ENCODE peak calls at places on chromosomes 16 and 17, in nine cellular contexts. One of them, this sample, is unnamed.

GRCh38 chr16:84310642-84311041 is 16.0 kb downstream of the WFDC1 start:
- DNase-seq in aorta: peak
- DNase-seq in endothelial cell: no peak
- DNase-seq in activated naive CD4-positive, alpha-beta T cell: no peak
- DNase-seq in mucosa of descending colon: no peak
- DNase-seq in activated CD4-positive, alpha-beta T cell treated with anti-CD3 and anti-CD28 coated beads, Interleukin-2, amount 50 U/mL, for 24 hours: no peak
- DNase-seq in iris pigment epithelial cell: no peak
- DNase-seq in fibroblast of the conjunctiva: no peak
- DNase-seq in NCI-H2081: no peak
- DNase-seq in this sample: no peak

GRCh38 chr16:27080870-27081269 is 14.1 kb downstream of the C16orf82 start:
- DNase-seq in aorta: no peak
- DNase-seq in endothelial cell: no peak
- DNase-seq in activated naive CD4-positive, alpha-beta T cell: no peak
- DNase-seq in mucosa of descending colon: peak
- DNase-seq in activated CD4-positive, alpha-beta T cell treated with anti-CD3 and anti-CD28 coated beads, Interleukin-2, amount 50 U/mL, for 24 hours: no peak
- DNase-seq in iris pigment epithelial cell: peak
- DNase-seq in fibroblast of the conjunctiva: no peak
- DNase-seq in NCI-H2081: no peak
- DNase-seq in this sample: no peak

GRCh38 chr16:21190013-21190412 is 21.4 kb downstream of the ZP2 start:
- DNase-seq in aorta: no peak
- DNase-seq in endothelial cell: no peak
- DNase-seq in activated naive CD4-positive, alpha-beta T cell: no peak
- DNase-seq in mucosa of descending colon: no peak
- DNase-seq in activated CD4-positive, alpha-beta T cell treated with anti-CD3 and anti-CD28 coated beads, Interleukin-2, amount 50 U/mL, for 24 hours: no peak
- DNase-seq in iris pigment epithelial cell: no peak
- DNase-seq in fibroblast of the conjunctiva: no peak
- DNase-seq in NCI-H2081: no peak
- DNase-seq in this sample: no peak

GRCh38 chr16:83109736-83110135 is 483.0 kb downstream of the CDH13 start:
- DNase-seq in aorta: no peak
- DNase-seq in endothelial cell: no peak
- DNase-seq in activated naive CD4-positive, alpha-beta T cell: no peak
- DNase-seq in mucosa of descending colon: no peak
- DNase-seq in activated CD4-positive, alpha-beta T cell treated with anti-CD3 and anti-CD28 coated beads, Interleukin-2, amount 50 U/mL, for 24 hours: no peak
- DNase-seq in iris pigment epithelial cell: no peak
- DNase-seq in fibroblast of the conjunctiva: no peak
- DNase-seq in NCI-H2081: no peak
- DNase-seq in this sample: no peak

GRCh38 chr16:88943741-88944140 is 33.3 kb downstream of the CBFA2T3 start:
- DNase-seq in aorta: no peak
- DNase-seq in endothelial cell: no peak
- DNase-seq in activated naive CD4-positive, alpha-beta T cell: no peak
- DNase-seq in mucosa of descending colon: no peak
- DNase-seq in activated CD4-positive, alpha-beta T cell treated with anti-CD3 and anti-CD28 coated beads, Interleukin-2, amount 50 U/mL, for 24 hours: no peak
- DNase-seq in iris pigment epithelial cell: no peak
- DNase-seq in fibroblast of the conjunctiva: no peak
- DNase-seq in NCI-H2081: no peak
- DNase-seq in this sample: no peak

GRCh38 chr17:20935740-20936139 is 107.1 kb downstream of the USP22 start:
- DNase-seq in aorta: no peak
- DNase-seq in endothelial cell: no peak
- DNase-seq in activated naive CD4-positive, alpha-beta T cell: no peak
- DNase-seq in mucosa of descending colon: no peak
- DNase-seq in activated CD4-positive, alpha-beta T cell treated with anti-CD3 and anti-CD28 coated beads, Interleukin-2, amount 50 U/mL, for 24 hours: no peak
- DNase-seq in iris pigment epithelial cell: peak
- DNase-seq in fibroblast of the conjunctiva: peak
- DNase-seq in NCI-H2081: no peak
- DNase-seq in this sample: no peak

GRCh38 chr16:84383106-84383505 is 14.8 kb downstream of the ATP2C2 start:
- DNase-seq in aorta: peak
- DNase-seq in endothelial cell: no peak
- DNase-seq in activated naive CD4-positive, alpha-beta T cell: no peak
- DNase-seq in mucosa of descending colon: no peak
- DNase-seq in activated CD4-positive, alpha-beta T cell treated with anti-CD3 and anti-CD28 coated beads, Interleukin-2, amount 50 U/mL, for 24 hours: no peak
- DNase-seq in iris pigment epithelial cell: no peak
- DNase-seq in fibroblast of the conjunctiva: no peak
- DNase-seq in NCI-H2081: no peak
- DNase-seq in this sample: no peak

GRCh38 chr17:66654341-66654740 is 180.6 kb upstream of the CACNG5 start:
- DNase-seq in aorta: no peak
- DNase-seq in endothelial cell: no peak
- DNase-seq in activated naive CD4-positive, alpha-beta T cell: no peak
- DNase-seq in mucosa of descending colon: no peak
- DNase-seq in activated CD4-positive, alpha-beta T cell treated with anti-CD3 and anti-CD28 coated beads, Interleukin-2, amount 50 U/mL, for 24 hours: no peak
- DNase-seq in iris pigment epithelial cell: peak
- DNase-seq in fibroblast of the conjunctiva: peak
- DNase-seq in NCI-H2081: no peak
- DNase-seq in this sample: no peak

GRCh38 chr17:47895254-47895855 is 681 bp upstream of the SP2 start:
- DNase-seq in aorta: no peak
- DNase-seq in endothelial cell: no peak
- DNase-seq in activated naive CD4-positive, alpha-beta T cell: no peak
- DNase-seq in mucosa of descending colon: peak
- DNase-seq in activated CD4-positive, alpha-beta T cell treated with anti-CD3 and anti-CD28 coated beads, Interleukin-2, amount 50 U/mL, for 24 hours: no peak
- DNase-seq in iris pigment epithelial cell: peak
- DNase-seq in fibroblast of the conjunctiva: no peak
- DNase-seq in NCI-H2081: no peak
- DNase-seq in this sample: no peak

GRCh38 chr17:82097187-82097918 is 683 bp downstream of the FASN start:
- DNase-seq in aorta: no peak
- DNase-seq in endothelial cell: peak
- DNase-seq in activated naive CD4-positive, alpha-beta T cell: no peak
- DNase-seq in mucosa of descending colon: peak
- DNase-seq in activated CD4-positive, alpha-beta T cell treated with anti-CD3 and anti-CD28 coated beads, Interleukin-2, amount 50 U/mL, for 24 hours: no peak
- DNase-seq in iris pigment epithelial cell: peak
- DNase-seq in fibroblast of the conjunctiva: no peak
- DNase-seq in NCI-H2081: peak
- DNase-seq in this sample: no peak

GRCh38 chr16:66324785-66325184 is 41.7 kb upstream of the CDH5 start:
- DNase-seq in aorta: no peak
- DNase-seq in endothelial cell: peak
- DNase-seq in activated naive CD4-positive, alpha-beta T cell: no peak
- DNase-seq in mucosa of descending colon: no peak
- DNase-seq in activated CD4-positive, alpha-beta T cell treated with anti-CD3 and anti-CD28 coated beads, Interleukin-2, amount 50 U/mL, for 24 hours: no peak
- DNase-seq in iris pigment epithelial cell: peak
- DNase-seq in fibroblast of the conjunctiva: no peak
- DNase-seq in NCI-H2081: peak
- DNase-seq in this sample: no peak

GRCh38 chr16:997440-998051 is 16.0 kb downstream of the SOX8 start:
- DNase-seq in aorta: no peak
- DNase-seq in endothelial cell: peak
- DNase-seq in activated naive CD4-positive, alpha-beta T cell: peak
- DNase-seq in mucosa of descending colon: peak
- DNase-seq in activated CD4-positive, alpha-beta T cell treated with anti-CD3 and anti-CD28 coated beads, Interleukin-2, amount 50 U/mL, for 24 hours: no peak
- DNase-seq in iris pigment epithelial cell: peak
- DNase-seq in fibroblast of the conjunctiva: no peak
- DNase-seq in NCI-H2081: no peak
- DNase-seq in this sample: no peak

GRCh38 chr17:16459850-16460550 is 32.0 kb downstream of the LRRC75A start:
- DNase-seq in aorta: no peak
- DNase-seq in endothelial cell: no peak
- DNase-seq in activated naive CD4-positive, alpha-beta T cell: no peak
- DNase-seq in mucosa of descending colon: no peak
- DNase-seq in activated CD4-positive, alpha-beta T cell treated with anti-CD3 and anti-CD28 coated beads, Interleukin-2, amount 50 U/mL, for 24 hours: no peak
- DNase-seq in iris pigment epithelial cell: no peak
- DNase-seq in fibroblast of the conjunctiva: no peak
- DNase-seq in NCI-H2081: no peak
- DNase-seq in this sample: no peak

GRCh38 chr16:48909231-48909630 is 299.3 kb upstream of the N4BP1 start:
- DNase-seq in aorta: no peak
- DNase-seq in endothelial cell: no peak
- DNase-seq in activated naive CD4-positive, alpha-beta T cell: no peak
- DNase-seq in mucosa of descending colon: no peak
- DNase-seq in activated CD4-positive, alpha-beta T cell treated with anti-CD3 and anti-CD28 coated beads, Interleukin-2, amount 50 U/mL, for 24 hours: no peak
- DNase-seq in iris pigment epithelial cell: no peak
- DNase-seq in fibroblast of the conjunctiva: no peak
- DNase-seq in NCI-H2081: no peak
- DNase-seq in this sample: no peak

GRCh38 chr16:77763994-77764393 is 24.4 kb upstream of the VAT1L start:
- DNase-seq in aorta: no peak
- DNase-seq in endothelial cell: no peak
- DNase-seq in activated naive CD4-positive, alpha-beta T cell: no peak
- DNase-seq in mucosa of descending colon: no peak
- DNase-seq in activated CD4-positive, alpha-beta T cell treated with anti-CD3 and anti-CD28 coated beads, Interleukin-2, amount 50 U/mL, for 24 hours: no peak
- DNase-seq in iris pigment epithelial cell: no peak
- DNase-seq in fibroblast of the conjunctiva: no peak
- DNase-seq in NCI-H2081: no peak
- DNase-seq in this sample: no peak

GRCh38 chr17:82492647-82493516 is 26.6 kb upstream of the FOXK2 start:
- DNase-seq in aorta: peak
- DNase-seq in endothelial cell: no peak
- DNase-seq in activated naive CD4-positive, alpha-beta T cell: no peak
- DNase-seq in mucosa of descending colon: no peak
- DNase-seq in activated CD4-positive, alpha-beta T cell treated with anti-CD3 and anti-CD28 coated beads, Interleukin-2, amount 50 U/mL, for 24 hours: no peak
- DNase-seq in iris pigment epithelial cell: peak
- DNase-seq in fibroblast of the conjunctiva: no peak
- DNase-seq in NCI-H2081: no peak
- DNase-seq in this sample: no peak

GRCh38 chr16:73275024-73275423 is 227.1 kb upstream of the ZFHX3 start:
- DNase-seq in aorta: no peak
- DNase-seq in endothelial cell: no peak
- DNase-seq in activated naive CD4-positive, alpha-beta T cell: no peak
- DNase-seq in mucosa of descending colon: no peak
- DNase-seq in activated CD4-positive, alpha-beta T cell treated with anti-CD3 and anti-CD28 coated beads, Interleukin-2, amount 50 U/mL, for 24 hours: no peak
- DNase-seq in iris pigment epithelial cell: no peak
- DNase-seq in fibroblast of the conjunctiva: no peak
- DNase-seq in NCI-H2081: no peak
- DNase-seq in this sample: no peak

GRCh38 chr17:51351090-51351489 is 90.7 kb downstream of the UTP18 start:
- DNase-seq in aorta: no peak
- DNase-seq in endothelial cell: no peak
- DNase-seq in activated naive CD4-positive, alpha-beta T cell: no peak
- DNase-seq in mucosa of descending colon: no peak
- DNase-seq in activated CD4-positive, alpha-beta T cell treated with anti-CD3 and anti-CD28 coated beads, Interleukin-2, amount 50 U/mL, for 24 hours: no peak
- DNase-seq in iris pigment epithelial cell: no peak
- DNase-seq in fibroblast of the conjunctiva: no peak
- DNase-seq in NCI-H2081: no peak
- DNase-seq in this sample: no peak

GRCh38 chr16:30005341-30006094 is 5.3 kb downstream of the DOC2A start:
- DNase-seq in aorta: no peak
- DNase-seq in endothelial cell: peak
- DNase-seq in activated naive CD4-positive, alpha-beta T cell: no peak
- DNase-seq in mucosa of descending colon: peak
- DNase-seq in activated CD4-positive, alpha-beta T cell treated with anti-CD3 and anti-CD28 coated beads, Interleukin-2, amount 50 U/mL, for 24 hours: no peak
- DNase-seq in iris pigment epithelial cell: peak
- DNase-seq in fibroblast of the conjunctiva: peak
- DNase-seq in NCI-H2081: peak
- DNase-seq in this sample: no peak

GRCh38 chr16:80287674-80288073 is 253.1 kb upstream of the DYNLRB2 start:
- DNase-seq in aorta: no peak
- DNase-seq in endothelial cell: no peak
- DNase-seq in activated naive CD4-positive, alpha-beta T cell: no peak
- DNase-seq in mucosa of descending colon: no peak
- DNase-seq in activated CD4-positive, alpha-beta T cell treated with anti-CD3 and anti-CD28 coated beads, Interleukin-2, amount 50 U/mL, for 24 hours: no peak
- DNase-seq in iris pigment epithelial cell: no peak
- DNase-seq in fibroblast of the conjunctiva: no peak
- DNase-seq in NCI-H2081: no peak
- DNase-seq in this sample: no peak

GRCh38 chr17:78623541-78623940 is 46.3 kb upstream of the DNAH17 start:
- DNase-seq in aorta: no peak
- DNase-seq in endothelial cell: no peak
- DNase-seq in activated naive CD4-positive, alpha-beta T cell: no peak
- DNase-seq in mucosa of descending colon: no peak
- DNase-seq in activated CD4-positive, alpha-beta T cell treated with anti-CD3 and anti-CD28 coated beads, Interleukin-2, amount 50 U/mL, for 24 hours: no peak
- DNase-seq in iris pigment epithelial cell: no peak
- DNase-seq in fibroblast of the conjunctiva: no peak
- DNase-seq in NCI-H2081: no peak
- DNase-seq in this sample: no peak

GRCh38 chr17:68534714-68535113 is 22.5 kb downstream of the PRKAR1A start:
- DNase-seq in aorta: no peak
- DNase-seq in endothelial cell: no peak
- DNase-seq in activated naive CD4-positive, alpha-beta T cell: no peak
- DNase-seq in mucosa of descending colon: no peak
- DNase-seq in activated CD4-positive, alpha-beta T cell treated with anti-CD3 and anti-CD28 coated beads, Interleukin-2, amount 50 U/mL, for 24 hours: no peak
- DNase-seq in iris pigment epithelial cell: no peak
- DNase-seq in fibroblast of the conjunctiva: no peak
- DNase-seq in NCI-H2081: no peak
- DNase-seq in this sample: no peak

GRCh38 chr16:19542138-19542821 is 13.2 kb upstream of the VPS35L start:
- DNase-seq in aorta: no peak
- DNase-seq in endothelial cell: no peak
- DNase-seq in activated naive CD4-positive, alpha-beta T cell: no peak
- DNase-seq in mucosa of descending colon: peak
- DNase-seq in activated CD4-positive, alpha-beta T cell treated with anti-CD3 and anti-CD28 coated beads, Interleukin-2, amount 50 U/mL, for 24 hours: no peak
- DNase-seq in iris pigment epithelial cell: no peak
- DNase-seq in fibroblast of the conjunctiva: no peak
- DNase-seq in NCI-H2081: peak
- DNase-seq in this sample: peak

GRCh38 chr16:30077656-30078055 is 1.9 kb downstream of the PPP4C start:
- DNase-seq in aorta: no peak
- DNase-seq in endothelial cell: no peak
- DNase-seq in activated naive CD4-positive, alpha-beta T cell: no peak
- DNase-seq in mucosa of descending colon: no peak
- DNase-seq in activated CD4-positive, alpha-beta T cell treated with anti-CD3 and anti-CD28 coated beads, Interleukin-2, amount 50 U/mL, for 24 hours: no peak
- DNase-seq in iris pigment epithelial cell: no peak
- DNase-seq in fibroblast of the conjunctiva: no peak
- DNase-seq in NCI-H2081: no peak
- DNase-seq in this sample: no peak

GRCh38 chr17:57566724-57567123 is 178.4 kb downstream of the CCDC182 start:
- DNase-seq in aorta: no peak
- DNase-seq in endothelial cell: no peak
- DNase-seq in activated naive CD4-positive, alpha-beta T cell: no peak
- DNase-seq in mucosa of descending colon: no peak
- DNase-seq in activated CD4-positive, alpha-beta T cell treated with anti-CD3 and anti-CD28 coated beads, Interleukin-2, amount 50 U/mL, for 24 hours: no peak
- DNase-seq in iris pigment epithelial cell: no peak
- DNase-seq in fibroblast of the conjunctiva: no peak
- DNase-seq in NCI-H2081: peak
- DNase-seq in this sample: no peak

GRCh38 chr17:13626703-13627102 is 25.0 kb upstream of the HS3ST3A1 start:
- DNase-seq in aorta: no peak
- DNase-seq in endothelial cell: no peak
- DNase-seq in activated naive CD4-positive, alpha-beta T cell: no peak
- DNase-seq in mucosa of descending colon: no peak
- DNase-seq in activated CD4-positive, alpha-beta T cell treated with anti-CD3 and anti-CD28 coated beads, Interleukin-2, amount 50 U/mL, for 24 hours: no peak
- DNase-seq in iris pigment epithelial cell: peak
- DNase-seq in fibroblast of the conjunctiva: peak
- DNase-seq in NCI-H2081: no peak
- DNase-seq in this sample: no peak

GRCh38 chr17:17514361-17514992 is 18.3 kb upstream of the RASD1 start:
- DNase-seq in aorta: peak
- DNase-seq in endothelial cell: no peak
- DNase-seq in activated naive CD4-positive, alpha-beta T cell: no peak
- DNase-seq in mucosa of descending colon: no peak
- DNase-seq in activated CD4-positive, alpha-beta T cell treated with anti-CD3 and anti-CD28 coated beads, Interleukin-2, amount 50 U/mL, for 24 hours: no peak
- DNase-seq in iris pigment epithelial cell: no peak
- DNase-seq in fibroblast of the conjunctiva: no peak
- DNase-seq in NCI-H2081: no peak
- DNase-seq in this sample: no peak

GRCh38 chr16:15507299-15507958 is 73.0 kb downstream of the BMERB1 start:
- DNase-seq in aorta: no peak
- DNase-seq in endothelial cell: no peak
- DNase-seq in activated naive CD4-positive, alpha-beta T cell: no peak
- DNase-seq in mucosa of descending colon: no peak
- DNase-seq in activated CD4-positive, alpha-beta T cell treated with anti-CD3 and anti-CD28 coated beads, Interleukin-2, amount 50 U/mL, for 24 hours: no peak
- DNase-seq in iris pigment epithelial cell: peak
- DNase-seq in fibroblast of the conjunctiva: no peak
- DNase-seq in NCI-H2081: no peak
- DNase-seq in this sample: no peak

GRCh38 chr16:85569615-85570212 is 43.4 kb upstream of the GSE1 start:
- DNase-seq in aorta: no peak
- DNase-seq in endothelial cell: no peak
- DNase-seq in activated naive CD4-positive, alpha-beta T cell: no peak
- DNase-seq in mucosa of descending colon: peak
- DNase-seq in activated CD4-positive, alpha-beta T cell treated with anti-CD3 and anti-CD28 coated beads, Interleukin-2, amount 50 U/mL, for 24 hours: peak
- DNase-seq in iris pigment epithelial cell: peak
- DNase-seq in fibroblast of the conjunctiva: no peak
- DNase-seq in NCI-H2081: peak
- DNase-seq in this sample: peak

GRCh38 chr16:70681382-70682238 is 4.2 kb downstream of the MTSS2 start:
- DNase-seq in aorta: peak
- DNase-seq in endothelial cell: no peak
- DNase-seq in activated naive CD4-positive, alpha-beta T cell: no peak
- DNase-seq in mucosa of descending colon: no peak
- DNase-seq in activated CD4-positive, alpha-beta T cell treated with anti-CD3 and anti-CD28 coated beads, Interleukin-2, amount 50 U/mL, for 24 hours: no peak
- DNase-seq in iris pigment epithelial cell: no peak
- DNase-seq in fibroblast of the conjunctiva: no peak
- DNase-seq in NCI-H2081: no peak
- DNase-seq in this sample: no peak

GRCh38 chr17:79154446-79154845 is 79.8 kb downstream of the ENGASE start:
- DNase-seq in aorta: no peak
- DNase-seq in endothelial cell: no peak
- DNase-seq in activated naive CD4-positive, alpha-beta T cell: no peak
- DNase-seq in mucosa of descending colon: no peak
- DNase-seq in activated CD4-positive, alpha-beta T cell treated with anti-CD3 and anti-CD28 coated beads, Interleukin-2, amount 50 U/mL, for 24 hours: no peak
- DNase-seq in iris pigment epithelial cell: no peak
- DNase-seq in fibroblast of the conjunctiva: no peak
- DNase-seq in NCI-H2081: no peak
- DNase-seq in this sample: no peak

This sample was measured in NCI-H2107.